ENCODE peak calls at places on chromosome 5, in six cellular contexts. B is neural progenitor cell, H is MM.1S, L is GM23248, J is HCT116, X is SK-N-SH. K is an unnamed sample.

GRCh38 chr5:1731091-1731639 is 68.5 kb downstream of the MRPL36 start:
- DNase-seq in B (no peak), H (no peak), L (no peak), J (no peak), X (peak), K (no peak)

GRCh38 chr5:54535149-54535844 is 17.7 kb downstream of the SNX18 start:
- DNase-seq in B (no peak), H (no peak), L (no peak), J (no peak), X (no peak), K (no peak)

GRCh38 chr5:113240951-113241726 is 193.7 kb downstream of the TSSK1B start:
- DNase-seq in B (no peak), H (no peak), L (no peak), J (no peak), X (no peak), K (peak)

GRCh38 chr5:36389245-36389644 is 87.5 kb upstream of the RANBP3L start:
- DNase-seq in B (no peak), H (no peak), L (no peak), J (no peak), X (no peak), K (no peak)

GRCh38 chr5:31237159-31237558 is 43.7 kb downstream of the CDH6 start:
- DNase-seq in B (no peak), H (no peak), L (peak), J (no peak), X (peak), K (peak)

GRCh38 chr5:67537439-67538342 is 341.1 kb upstream of the CD180 start:
- DNase-seq in B (no peak), H (no peak), L (peak), J (no peak), X (no peak), K (no peak)

GRCh38 chr5:98775962-98776687 is 2.7 kb downstream of the RGMB start:
- DNase-seq in B (no peak), H (no peak), L (peak), J (no peak), X (no peak), K (peak)

GRCh38 chr5:96031811-96032261 is 70.2 kb upstream of the ELL2 start:
- DNase-seq in B (no peak), H (no peak), L (peak), J (no peak), X (no peak), K (peak)

GRCh38 chr5:172283862-172284274 is 304 bp upstream of the UBTD2 start:
- DNase-seq in B (peak), H (peak), L (peak), J (no peak), X (peak), K (peak)

GRCh38 chr5:163759000-163759730 is 253.7 kb downstream of the MAT2B start:
- DNase-seq in B (no peak), H (no peak), L (no peak), J (no peak), X (no peak), K (no peak)

DNA sequence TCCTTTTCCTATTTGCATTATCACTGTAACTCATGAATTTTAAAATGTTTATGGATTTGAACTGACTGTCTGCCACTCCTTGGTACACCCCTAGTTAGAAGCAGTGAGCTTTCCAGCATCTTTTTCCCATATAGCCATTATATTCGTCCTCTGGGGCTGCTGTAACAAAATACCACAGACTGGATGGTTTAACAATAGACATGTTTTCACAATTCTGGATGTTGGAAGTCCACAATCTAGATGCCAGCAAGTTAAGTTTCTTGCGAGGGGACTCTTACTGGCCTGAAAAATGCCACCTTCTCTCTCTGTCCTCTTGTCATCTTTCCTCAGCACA is 530.0 kb downstream of the SEMA5A start:
- DNase-seq in B (no peak), H (no peak), L (peak), J (no peak), X (no peak), K (no peak)
- H3K9ac ChIP-seq in B (no peak), H (no peak), L (no peak), J (no peak), X (no peak), K (no peak)

GRCh38 chr5:72237415-72237814 is 82.6 kb downstream of the MRPS27 start:
- DNase-seq in B (no peak), H (no peak), L (peak), J (no peak), X (no peak), K (no peak)
- TF ChIP-seq EZH2phosphoT487 in B (no peak), H (no peak), L (no peak), J (no peak), X (no peak), K (no peak)

DNA sequence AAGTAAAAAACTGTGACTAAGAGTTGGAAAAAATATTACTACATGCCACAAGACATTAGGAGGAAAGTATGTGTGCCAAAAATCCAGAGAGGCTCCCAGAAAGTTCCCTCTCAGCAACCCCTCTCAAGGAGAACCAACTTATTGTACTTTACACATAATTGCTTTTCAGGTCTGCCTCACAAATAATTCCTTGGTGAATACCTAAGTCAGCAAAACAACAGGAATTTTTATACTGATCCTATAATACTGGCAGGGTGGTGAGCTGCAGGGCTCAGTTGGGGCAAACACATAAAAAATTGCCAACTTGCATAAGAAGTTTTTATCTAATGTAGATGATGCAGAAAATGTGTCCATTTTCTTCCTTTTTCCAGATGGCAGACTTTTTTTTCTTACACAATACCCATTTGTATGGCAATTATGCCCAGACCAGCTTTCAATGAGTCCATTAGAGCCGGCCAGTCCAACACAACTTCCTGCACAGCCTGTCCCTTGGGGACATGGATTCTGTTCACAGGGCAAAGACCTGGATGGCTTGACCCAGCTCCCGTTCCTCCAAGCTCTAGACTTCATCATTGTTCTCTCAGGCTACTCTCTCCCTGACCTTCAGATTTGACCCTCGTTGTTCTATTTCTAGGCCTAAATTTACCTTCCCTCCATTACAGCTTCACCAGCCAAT is 31.3 kb downstream of the MARCHF3 start:
- DNase-seq in B (no peak), H (no peak), L (no peak), J (no peak), X (no peak), K (no peak)
- H3K9ac ChIP-seq in B (no peak), H (peak), L (no peak), J (no peak), X (no peak), K (no peak)

DNA sequence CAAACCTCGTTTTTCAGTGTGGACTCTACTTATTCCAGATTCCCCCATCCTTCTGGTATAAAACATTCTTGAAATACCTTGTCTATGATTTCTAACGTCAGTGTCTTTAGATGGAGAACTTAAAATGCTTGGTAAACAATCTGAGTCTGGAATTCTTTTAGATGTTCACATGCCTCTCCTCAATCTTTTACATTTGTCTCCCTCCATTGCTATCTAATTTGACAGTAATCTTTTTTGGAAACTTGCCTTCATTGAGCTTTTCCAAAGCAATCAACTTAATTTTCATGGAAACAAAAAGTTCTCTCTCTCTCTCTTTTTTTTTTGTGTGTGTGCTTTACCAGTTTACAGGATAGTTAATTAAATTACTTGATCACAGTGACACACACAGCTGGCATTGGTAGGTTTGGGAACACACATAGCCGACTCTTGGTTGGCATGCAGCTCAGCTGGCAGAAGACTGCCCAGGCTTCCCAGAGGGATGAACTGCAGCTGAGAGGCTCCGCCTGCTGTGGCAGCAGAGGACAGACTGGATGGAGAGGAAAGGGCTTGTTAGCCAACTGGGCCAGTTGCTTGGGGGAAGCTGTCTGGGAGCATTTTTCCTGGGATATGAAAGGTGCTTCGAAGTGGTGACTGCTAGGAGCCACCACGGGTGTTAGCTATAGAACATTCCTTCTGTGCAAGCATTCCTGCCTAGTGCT is 271.3 kb downstream of the ZSWIM6 start:
- DNase-seq in B (no peak), H (no peak), L (peak), J (no peak), X (peak), K (peak)
- TF ChIP-seq EZH2phosphoT487 in B (no peak), H (no peak), L (no peak), J (no peak), X (no peak), K (no peak)